ENCODE peak calls at places on chromosomes 1 and 21, in nine cellular contexts. One of them, this sample, is unnamed.

GRCh38 chr1:226584164-226584563 is 35.6 kb downstream of the STUM start:
- DNase-seq in RWPE2: no peak
- DNase-seq in heart left ventricle: no peak
- DNase-seq in tibial artery: no peak
- DNase-seq in body of pancreas: no peak
- DNase-seq in suprapubic skin: no peak
- DNase-seq in foreskin keratinocyte: no peak
- DNase-seq in hepatocyte: no peak
- DNase-seq in breast epithelium: no peak
- DNase-seq in this sample: no peak

GRCh38 chr21:45289655-45290515 is 2.2 kb upstream of the POFUT2 start:
- DNase-seq in RWPE2: peak
- DNase-seq in suprapubic skin: no peak
- DNase-seq in body of pancreas: peak
- DNase-seq in tibial artery: peak
- DNase-seq in foreskin keratinocyte: no peak
- DNase-seq in breast epithelium: peak
- DNase-seq in hepatocyte: peak
- DNase-seq in heart left ventricle: no peak
- DNase-seq in this sample: no peak

GRCh38 chr1:117146570-117147340 is 25.2 kb upstream of the TRIM45 start:
- DNase-seq in foreskin keratinocyte: no peak
- DNase-seq in tibial artery: no peak
- DNase-seq in body of pancreas: peak
- DNase-seq in RWPE2: peak
- DNase-seq in hepatocyte: peak
- DNase-seq in suprapubic skin: no peak
- DNase-seq in breast epithelium: no peak
- DNase-seq in heart left ventricle: no peak
- DNase-seq in this sample: peak

GRCh38 chr1:167043752-167044488 is 46.3 kb downstream of the GPA33 start:
- DNase-seq in hepatocyte: peak
- DNase-seq in tibial artery: peak
- DNase-seq in suprapubic skin: no peak
- DNase-seq in breast epithelium: peak
- DNase-seq in body of pancreas: peak
- DNase-seq in heart left ventricle: peak
- DNase-seq in RWPE2: no peak
- DNase-seq in foreskin keratinocyte: no peak
- DNase-seq in this sample: peak

GRCh38 chr1:247322849-247323586 is 8.6 kb downstream of the ZNF496 start:
- DNase-seq in suprapubic skin: no peak
- DNase-seq in tibial artery: no peak
- DNase-seq in RWPE2: no peak
- DNase-seq in foreskin keratinocyte: no peak
- DNase-seq in body of pancreas: no peak
- DNase-seq in breast epithelium: no peak
- DNase-seq in heart left ventricle: no peak
- DNase-seq in hepatocyte: no peak
- DNase-seq in this sample: no peak

GRCh38 chr1:68949999-68950398 is 453.1 kb upstream of the DEPDC1 start:
- DNase-seq in tibial artery: no peak
- DNase-seq in RWPE2: no peak
- DNase-seq in breast epithelium: no peak
- DNase-seq in suprapubic skin: no peak
- DNase-seq in foreskin keratinocyte: no peak
- DNase-seq in hepatocyte: no peak
- DNase-seq in body of pancreas: no peak
- DNase-seq in heart left ventricle: no peak
- DNase-seq in this sample: no peak

GRCh38 chr1:94798054-94798453 is 22.1 kb upstream of the SLC44A3 start:
- DNase-seq in body of pancreas: no peak
- DNase-seq in breast epithelium: no peak
- DNase-seq in tibial artery: no peak
- DNase-seq in hepatocyte: no peak
- DNase-seq in heart left ventricle: no peak
- DNase-seq in RWPE2: no peak
- DNase-seq in foreskin keratinocyte: no peak
- DNase-seq in suprapubic skin: no peak
- DNase-seq in this sample: no peak

GRCh38 chr1:103337779-103338178 is 187.7 kb upstream of the RNPC3 start:
- DNase-seq in hepatocyte: no peak
- DNase-seq in breast epithelium: no peak
- DNase-seq in foreskin keratinocyte: no peak
- DNase-seq in tibial artery: no peak
- DNase-seq in heart left ventricle: no peak
- DNase-seq in suprapubic skin: no peak
- DNase-seq in body of pancreas: no peak
- DNase-seq in RWPE2: no peak
- DNase-seq in this sample: no peak

GRCh38 chr1:40944841-40945430 is 34.6 kb upstream of the CTPS1 start:
- DNase-seq in suprapubic skin: no peak
- DNase-seq in heart left ventricle: no peak
- DNase-seq in hepatocyte: no peak
- DNase-seq in body of pancreas: peak
- DNase-seq in breast epithelium: peak
- DNase-seq in RWPE2: no peak
- DNase-seq in foreskin keratinocyte: no peak
- DNase-seq in tibial artery: no peak
- DNase-seq in this sample: no peak

GRCh38 chr1:227370463-227371254 is 52.4 kb upstream of the CDC42BPA start:
- DNase-seq in tibial artery: no peak
- DNase-seq in body of pancreas: no peak
- DNase-seq in RWPE2: no peak
- DNase-seq in suprapubic skin: no peak
- DNase-seq in hepatocyte: no peak
- DNase-seq in breast epithelium: no peak
- DNase-seq in foreskin keratinocyte: no peak
- DNase-seq in heart left ventricle: no peak
- DNase-seq in this sample: no peak

GRCh38 chr21:29346281-29346680 is 47.6 kb downstream of the BACH1 start:
- DNase-seq in RWPE2: no peak
- DNase-seq in foreskin keratinocyte: no peak
- DNase-seq in heart left ventricle: no peak
- DNase-seq in suprapubic skin: no peak
- DNase-seq in breast epithelium: no peak
- DNase-seq in tibial artery: no peak
- DNase-seq in body of pancreas: no peak
- DNase-seq in hepatocyte: no peak
- DNase-seq in this sample: no peak

GRCh38 chr1:215728206-215728605 is 161.1 kb downstream of the KCTD3 start:
- DNase-seq in foreskin keratinocyte: no peak
- DNase-seq in breast epithelium: no peak
- DNase-seq in hepatocyte: no peak
- DNase-seq in suprapubic skin: no peak
- DNase-seq in heart left ventricle: no peak
- DNase-seq in tibial artery: no peak
- DNase-seq in RWPE2: no peak
- DNase-seq in body of pancreas: no peak
- DNase-seq in this sample: no peak

GRCh38 chr1:159076753-159077656 is at the start of gene AIM2:
- DNase-seq in foreskin keratinocyte: no peak
- DNase-seq in suprapubic skin: no peak
- DNase-seq in tibial artery: no peak
- DNase-seq in body of pancreas: no peak
- DNase-seq in hepatocyte: no peak
- DNase-seq in RWPE2: no peak
- DNase-seq in breast epithelium: no peak
- DNase-seq in heart left ventricle: peak
- DNase-seq in this sample: no peak

GRCh38 chr1:75765697-75766355 is 20.2 kb upstream of the RABGGTB start:
- DNase-seq in suprapubic skin: no peak
- DNase-seq in breast epithelium: no peak
- DNase-seq in hepatocyte: peak
- DNase-seq in heart left ventricle: no peak
- DNase-seq in RWPE2: no peak
- DNase-seq in body of pancreas: no peak
- DNase-seq in tibial artery: no peak
- DNase-seq in foreskin keratinocyte: peak
- DNase-seq in this sample: peak

GRCh38 chr21:31397515-31397926 is 53.5 kb upstream of the TIAM1 start:
- DNase-seq in suprapubic skin: no peak
- DNase-seq in RWPE2: no peak
- DNase-seq in foreskin keratinocyte: no peak
- DNase-seq in body of pancreas: no peak
- DNase-seq in tibial artery: no peak
- DNase-seq in breast epithelium: no peak
- DNase-seq in heart left ventricle: no peak
- DNase-seq in hepatocyte: peak
- DNase-seq in this sample: no peak
- H3K27ac ChIP-seq in suprapubic skin: no peak
- H3K27ac ChIP-seq in RWPE2: no peak
- H3K27ac ChIP-seq in foreskin keratinocyte: no peak
- H3K27ac ChIP-seq in body of pancreas: no peak
- H3K27ac ChIP-seq in tibial artery: no peak
- H3K27ac ChIP-seq in breast epithelium: no peak
- H3K27ac ChIP-seq in heart left ventricle: no peak
- H3K27ac ChIP-seq in hepatocyte: peak
- H3K27ac ChIP-seq in this sample: no peak

DNA sequence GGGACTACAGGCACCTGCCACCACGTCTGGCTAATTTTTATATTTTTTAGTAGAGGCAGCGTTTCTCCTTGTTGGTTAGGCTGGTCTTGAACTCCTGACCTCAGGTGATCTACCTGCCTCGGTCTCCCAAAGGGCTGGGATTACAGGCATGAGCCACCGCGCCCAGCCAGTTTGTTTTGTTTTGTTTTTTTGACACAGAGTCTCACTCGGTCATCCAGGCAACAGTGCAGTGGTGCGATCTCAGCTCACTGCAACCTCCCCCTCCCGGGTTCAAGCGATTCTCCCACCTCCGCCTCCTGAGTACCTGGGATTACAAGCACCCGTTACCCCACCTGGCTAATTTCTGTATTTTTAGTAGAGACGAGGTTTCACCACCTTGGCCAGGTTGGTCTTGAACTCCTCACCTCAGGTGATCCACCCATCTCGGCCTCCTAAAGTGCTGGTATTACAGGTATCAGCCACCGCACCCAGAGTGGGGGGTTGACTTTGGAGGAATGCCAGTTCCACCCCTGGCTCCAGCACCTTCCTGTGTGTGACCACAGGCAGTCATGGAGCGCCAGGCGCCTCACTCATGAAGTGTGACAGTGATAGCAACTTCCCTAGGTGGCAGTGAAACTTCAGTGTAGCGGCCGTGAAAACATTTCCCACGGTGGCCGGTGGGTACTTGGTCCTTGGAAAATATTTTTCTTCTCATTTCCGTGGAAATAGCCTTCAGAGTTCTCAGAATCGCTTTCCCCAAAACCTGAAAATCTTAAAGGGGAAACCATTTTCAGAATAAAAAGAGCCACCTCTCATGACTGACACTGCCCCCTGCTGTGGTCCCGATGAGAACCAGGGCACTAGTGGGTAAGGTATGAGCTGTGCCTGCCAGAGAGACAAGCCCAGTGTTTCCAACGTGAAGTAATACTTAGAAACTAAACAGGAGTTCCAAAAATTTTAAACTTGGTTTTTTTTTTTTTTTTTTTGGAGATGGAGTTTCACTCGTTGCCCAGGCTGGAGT is 48.6 kb downstream of the WDR4 start:
- DNase-seq in foreskin keratinocyte: no peak
- DNase-seq in heart left ventricle: peak
- DNase-seq in RWPE2: no peak
- DNase-seq in suprapubic skin: peak
- DNase-seq in body of pancreas: no peak
- DNase-seq in tibial artery: no peak
- DNase-seq in hepatocyte: no peak
- DNase-seq in breast epithelium: no peak
- DNase-seq in this sample: no peak
- TF ChIP-seq CTCF in foreskin keratinocyte: no peak
- TF ChIP-seq CTCF in heart left ventricle: no peak
- TF ChIP-seq CTCF in RWPE2: no peak
- TF ChIP-seq CTCF in suprapubic skin: no peak
- TF ChIP-seq CTCF in body of pancreas: peak
- TF ChIP-seq CTCF in tibial artery: no peak
- TF ChIP-seq CTCF in hepatocyte: no peak
- TF ChIP-seq CTCF in breast epithelium: no peak
- TF ChIP-seq CTCF in this sample: no peak

DNA sequence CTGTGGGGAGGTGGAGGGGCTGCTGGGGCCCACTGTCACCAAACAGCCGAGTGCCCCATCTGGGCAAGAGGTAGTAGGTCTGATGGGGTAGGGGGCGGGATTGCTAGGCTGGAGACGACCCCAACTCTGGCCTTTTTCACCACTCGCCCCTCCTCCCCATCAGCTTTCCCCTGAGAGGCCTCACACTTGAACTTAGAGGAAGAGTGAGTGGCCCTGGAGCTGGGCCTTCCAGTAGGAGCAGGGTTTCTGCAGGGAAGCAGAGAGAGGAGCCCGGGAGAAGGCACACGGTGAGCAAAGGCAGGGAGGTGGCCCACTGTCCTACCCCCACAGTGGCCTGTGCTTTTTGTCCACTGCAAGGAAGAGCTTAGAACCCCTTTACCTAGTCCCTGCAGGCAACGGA is 111.9 kb upstream of the WNT4 start:
- DNase-seq in foreskin keratinocyte: no peak
- DNase-seq in body of pancreas: no peak
- DNase-seq in tibial artery: no peak
- DNase-seq in heart left ventricle: no peak
- DNase-seq in RWPE2: no peak
- DNase-seq in hepatocyte: no peak
- DNase-seq in suprapubic skin: no peak
- DNase-seq in breast epithelium: no peak
- DNase-seq in this sample: no peak
- H3K27ac ChIP-seq in foreskin keratinocyte: no peak
- H3K27ac ChIP-seq in body of pancreas: no peak
- H3K27ac ChIP-seq in tibial artery: no peak
- H3K27ac ChIP-seq in heart left ventricle: no peak
- H3K27ac ChIP-seq in RWPE2: no peak
- H3K27ac ChIP-seq in hepatocyte: peak
- H3K27ac ChIP-seq in suprapubic skin: no peak
- H3K27ac ChIP-seq in breast epithelium: no peak
- H3K27ac ChIP-seq in this sample: peak

DNA sequence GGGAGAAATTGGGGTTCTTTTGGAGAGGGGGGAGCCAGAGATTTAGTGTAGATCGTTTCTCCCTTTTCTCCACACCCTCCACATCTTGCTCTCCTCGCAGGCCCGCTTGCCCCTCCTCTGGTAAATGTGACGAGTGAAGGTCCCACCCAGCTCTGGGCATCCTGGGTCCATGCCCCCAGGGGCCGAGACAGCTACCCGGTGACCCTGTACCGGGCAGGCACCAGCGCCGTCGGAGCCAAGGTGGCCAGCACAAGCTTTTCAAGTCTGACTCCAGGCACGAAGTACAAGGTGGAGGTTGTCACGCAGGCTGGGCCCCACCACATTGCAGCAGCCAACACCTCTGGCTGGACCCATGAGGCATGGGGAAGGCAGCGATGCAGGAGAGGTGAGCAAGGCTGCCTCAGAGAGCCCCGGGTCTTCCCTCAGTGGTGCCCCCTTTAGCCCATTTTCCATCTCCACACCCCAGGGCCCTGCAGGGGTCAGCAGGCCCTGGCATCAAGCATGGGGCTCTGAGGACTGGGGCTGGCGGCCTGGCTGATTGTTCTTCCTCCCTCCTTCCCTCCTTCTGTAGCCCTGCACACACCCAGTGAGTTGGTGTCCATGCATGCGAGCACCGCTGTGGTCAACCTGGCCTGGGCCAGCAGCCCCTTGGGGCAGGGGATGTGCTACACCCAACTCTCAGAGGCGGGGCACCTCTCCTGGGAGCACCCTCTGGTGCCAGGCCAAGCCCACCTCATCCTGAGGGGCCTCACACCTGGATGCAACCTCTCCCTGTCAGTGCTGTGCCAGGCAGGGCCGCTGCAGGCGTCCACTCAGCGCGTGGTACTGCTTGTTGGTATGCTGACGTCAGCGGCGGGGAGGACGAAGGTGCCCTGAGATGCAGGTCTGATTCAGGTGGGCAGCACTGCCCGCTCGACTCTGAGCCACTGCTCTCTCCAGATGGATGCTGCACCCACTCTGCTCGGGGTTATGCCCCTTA is 16.4 kb upstream of the LGR6 start:
- DNase-seq in foreskin keratinocyte: no peak
- DNase-seq in RWPE2: no peak
- DNase-seq in suprapubic skin: no peak
- DNase-seq in breast epithelium: no peak
- DNase-seq in body of pancreas: no peak
- DNase-seq in hepatocyte: no peak
- DNase-seq in heart left ventricle: no peak
- DNase-seq in tibial artery: no peak
- DNase-seq in this sample: no peak
- TF ChIP-seq CTCF in foreskin keratinocyte: no peak
- TF ChIP-seq CTCF in RWPE2: no peak
- TF ChIP-seq CTCF in suprapubic skin: no peak
- TF ChIP-seq CTCF in breast epithelium: no peak
- TF ChIP-seq CTCF in body of pancreas: no peak
- TF ChIP-seq CTCF in hepatocyte: no peak
- TF ChIP-seq CTCF in heart left ventricle: no peak
- TF ChIP-seq CTCF in tibial artery: no peak
- TF ChIP-seq CTCF in this sample: no peak

This sample was measured in RWPE1.